ENCODE peak calls at places on chromosomes 12 and 14, in five cellular contexts. D is activated naive CD8-positive, alpha-beta T cell treated with anti-CD3 and anti-CD28 coated beads, Interleukin-2, amount 50 U/mL, for 24 hours; G is choroid plexus epithelial cell; N is OCI-LY7; I is stimulated activated CD4-positive, alpha-beta T cell treated with anti-CD3 and anti-CD28 coated beads, Interleukin-4, amount 100 ng/mL, for 1 hour. S is an unnamed sample.

GRCh38 chr12:93886533-93887511 is 209.6 kb downstream of the CRADD start:
- DNase-seq in I (no peak), N (no peak), D (no peak), G (peak), S (no peak)

GRCh38 chr14:24291446-24292117 is 8.0 kb downstream of the DHRS1 start:
- DNase-seq in D (no peak), I (no peak), G (no peak), N (no peak), S (no peak)

GRCh38 chr12:45598761-45599160 is 130.7 kb upstream of the ARID2 start:
- DNase-seq in D (no peak), I (no peak), G (no peak), N (no peak), S (no peak)

GRCh38 chr12:67018105-67018504 is 251.1 kb upstream of the CAND1 start:
- DNase-seq in N (no peak), G (no peak), D (no peak), I (no peak), S (peak)

GRCh38 chr12:3428631-3429030 is 62.4 kb upstream of the PRMT8 start:
- DNase-seq in I (no peak), G (no peak), D (no peak), N (no peak), S (no peak)

GRCh38 chr12:92690601-92691000 is 12.2 kb upstream of the PLEKHG7 start:
- DNase-seq in G (no peak), D (no peak), N (no peak), I (no peak), S (no peak)

GRCh38 chr12:75863475-75863874 is 168.1 kb downstream of the PHLDA1 start:
- DNase-seq in G (no peak), I (no peak), N (no peak), D (no peak), S (peak)

GRCh38 chr14:91372680-91373495 is 44.7 kb downstream of the CCDC88C start:
- DNase-seq in G (no peak), D (no peak), N (peak), I (no peak), S (peak)

GRCh38 chr12:111437816-111438454 is 32.2 kb downstream of the SH2B3 start:
- DNase-seq in I (no peak), G (peak), D (no peak), N (no peak), S (no peak)

GRCh38 chr14:101402936-101403660 is 158.2 kb upstream of the DIO3 start:
- DNase-seq in N (no peak), I (no peak), G (peak), D (no peak), S (no peak)

GRCh38 chr12:96215933-96216273 is 21.7 kb downstream of the ELK3 start:
- DNase-seq in N (no peak), I (no peak), D (no peak), G (no peak), S (no peak)

GRCh38 chr14:35879141-35879648 is 53.1 kb downstream of the BRMS1L start:
- DNase-seq in G (peak), N (no peak), D (no peak), I (no peak), S (peak)

GRCh38 chr14:63504628-63505027 is 38.5 kb downstream of the PPP2R5E start:
- DNase-seq in N (no peak), D (no peak), G (no peak), I (no peak), S (peak)

GRCh38 chr14:72704507-72704906 is 189.4 kb downstream of the DPF3 start:
- DNase-seq in I (no peak), D (no peak), G (no peak), N (no peak), S (no peak)

S was measured in NCI-H69.